ENCODE peak calls at places on chromosomes 2 and 18, in seven cellular contexts. Z is IMR-90, V is H9, N is H1, X is mesendoderm, J is mesenchymal stem cell, D is trophoblast cell. K is an unnamed sample.
A peak's percentile ranks its signal among the peaks of the same experiment; 100 is the strongest.

GRCh38 chr18:39485696-39486095 is 1920.1 kb upstream of the CELF4 start:
- DNase-seq in Z (peak; percentile 9), V (no peak), N (no peak), X (no peak), J (peak; percentile 27), D (no peak), K (no peak)

GRCh38 chr2:150165988-150166965 is 321.2 kb downstream of the RND3 start:
- DNase-seq in Z (no peak), V (no peak), N (no peak), X (no peak), J (no peak), D (no peak), K (no peak)

GRCh38 chr2:27664622-27665363 is 1.1 kb downstream of the SLC4A1AP start:
- DNase-seq in Z (no peak), V (no peak), N (no peak), X (no peak), J (no peak), D (no peak), K (no peak)

GRCh38 chr18:76803814-76804213 is 18.5 kb upstream of the ZNF236 start:
- DNase-seq in Z (peak; percentile 52), V (peak; percentile 79), N (no peak), X (peak; percentile 81), J (peak; percentile 71), D (peak; percentile 37), K (peak; percentile 54)

GRCh38 chr2:39603436-39603835 is 62.3 kb upstream of the TMEM178A start:
- DNase-seq in Z (peak; percentile 33), V (no peak), N (no peak), X (no peak), J (no peak), D (no peak), K (no peak)

GRCh38 chr2:19580264-19580663 is 221.8 kb upstream of the OSR1 start:
- DNase-seq in Z (no peak), V (no peak), N (no peak), X (peak; percentile 29), J (peak; percentile 78), D (no peak), K (no peak)

GRCh38 chr2:169961911-169962310 is 134.7 kb downstream of the UBR3 start:
- DNase-seq in Z (peak; percentile 88), V (no peak), N (no peak), X (no peak), J (peak; percentile 80), D (peak; percentile 7), K (no peak)

GRCh38 chr2:42852798-42853197 is 60.4 kb upstream of the HAAO start:
- DNase-seq in Z (no peak), V (no peak), N (no peak), X (no peak), J (no peak), D (no peak), K (no peak)

GRCh38 chr2:159202568-159203071 is 83.9 kb downstream of the WDSUB1 start:
- DNase-seq in Z (peak; percentile 100), V (no peak), N (no peak), X (peak; percentile 94), J (peak; percentile 100), D (peak; percentile 59), K (no peak)

GRCh38 chr2:229408356-229408755 is 137.3 kb upstream of the PID1 start:
- DNase-seq in Z (peak; percentile 91), V (no peak), N (no peak), X (peak; percentile 92), J (peak; percentile 92), D (peak; percentile 95), K (no peak)

GRCh38 chr2:28952806-28953190 is 28.3 kb upstream of the TOGARAM2 start:
- DNase-seq in Z (no peak), V (no peak), N (no peak), X (peak; percentile 21), J (no peak), D (no peak), K (no peak)

GRCh38 chr2:40218679-40219078 is 233.2 kb downstream of the SLC8A1 start:
- DNase-seq in Z (no peak), V (no peak), N (no peak), X (no peak), J (no peak), D (no peak), K (no peak)

GRCh38 chr2:200306969-200307811 is 697 bp downstream of the SPATS2L start:
- DNase-seq in Z (no peak), V (peak; percentile 39), N (no peak), X (no peak), J (peak; percentile 43), D (peak; percentile 27), K (peak; percentile 50)

GRCh38 chr2:218896501-218897393 is 16.1 kb downstream of the WNT10A start:
- DNase-seq in Z (peak; percentile 31), V (peak; percentile 66), N (no peak), X (peak; percentile 64), J (peak; percentile 58), D (peak; percentile 32), K (no peak)

GRCh38 chr2:99659874-99660273 is 170.1 kb upstream of the REV1 start:
- DNase-seq in Z (peak; percentile 48), V (no peak), N (no peak), X (no peak), J (peak; percentile 29), D (no peak), K (no peak)

GRCh38 chr18:70047931-70048603 is 100.4 kb upstream of the CD226 start:
- DNase-seq in Z (peak; percentile 36), V (no peak), N (no peak), X (no peak), J (peak; percentile 5), D (no peak), K (no peak)

GRCh38 chr2:172334988-172335387 is 92.4 kb upstream of the ITGA6 start:
- DNase-seq in Z (no peak), V (peak; percentile 49), N (no peak), X (peak; percentile 50), J (no peak), D (peak; percentile 24), K (no peak)

GRCh38 chr2:11750917-11751316 is 4.5 kb downstream of the LPIN1 start:
- DNase-seq in Z (no peak), V (no peak), N (no peak), X (no peak), J (no peak), D (peak; percentile 64), K (no peak)

GRCh38 chr2:15506231-15506819 is 54.8 kb downstream of the NBAS start:
- DNase-seq in Z (peak; percentile 50), V (no peak), N (no peak), X (no peak), J (no peak), D (no peak), K (no peak)

GRCh38 chr2:165450141-165450540 is 19.4 kb upstream of the CSRNP3 start:
- DNase-seq in Z (no peak), V (no peak), N (no peak), X (no peak), J (no peak), D (no peak), K (no peak)

GRCh38 chr2:150410809-150411208 is 76.7 kb downstream of the RND3 start:
- DNase-seq in Z (peak; percentile 49), V (peak; percentile 48), N (peak; percentile 54), X (peak; percentile 97), J (peak; percentile 18), D (no peak), K (peak; percentile 67)

GRCh38 chr2:161415041-161415440 is 1.1 kb upstream of the TBR1 start:
- DNase-seq in Z (no peak), V (peak; percentile 41), N (no peak), X (peak; percentile 55), J (no peak), D (no peak), K (peak; percentile 41)

GRCh38 chr2:9980520-9980919 is 29.0 kb downstream of the GRHL1 start:
- DNase-seq in Z (no peak), V (no peak), N (no peak), X (no peak), J (no peak), D (no peak), K (no peak)

GRCh38 chr18:37470986-37471385 is 94.6 kb downstream of the CELF4 start:
- DNase-seq in Z (no peak), V (no peak), N (no peak), X (no peak), J (no peak), D (no peak), K (no peak)

GRCh38 chr2:64063924-64064331 is 44.7 kb upstream of the VPS54 start:
- DNase-seq in Z (peak; percentile 82), V (peak; percentile 58), N (no peak), X (peak; percentile 87), J (peak; percentile 70), D (no peak), K (no peak)

GRCh38 chr2:9678554-9678953 is 47.8 kb upstream of the YWHAQ start:
- DNase-seq in Z (no peak), V (no peak), N (no peak), X (no peak), J (no peak), D (no peak), K (no peak)

GRCh38 chr2:86238354-86238753 is 39.1 kb downstream of the MRPL35 start:
- DNase-seq in Z (no peak), V (no peak), N (no peak), X (no peak), J (no peak), D (no peak), K (no peak)

GRCh38 chr2:86239745-86240144 is 40.5 kb downstream of the MRPL35 start:
- DNase-seq in Z (no peak), V (no peak), N (no peak), X (no peak), J (no peak), D (no peak), K (no peak)

GRCh38 chr2:86241611-86242010 is 42.4 kb downstream of the MRPL35 start:
- DNase-seq in Z (no peak), V (peak; percentile 9), N (no peak), X (no peak), J (no peak), D (no peak), K (no peak)

GRCh38 chr2:86239326-86239725 is 40.1 kb downstream of the MRPL35 start:
- DNase-seq in Z (no peak), V (no peak), N (no peak), X (no peak), J (no peak), D (no peak), K (no peak)

GRCh38 chr2:86240251-86240650 is 41.0 kb downstream of the MRPL35 start:
- DNase-seq in Z (no peak), V (no peak), N (no peak), X (no peak), J (no peak), D (no peak), K (no peak)
- H2BK120ac ChIP-seq in Z (no peak overlapping the region), V (no peak overlapping the region), N (no peak overlapping the region), X (no peak overlapping the region), J (no peak overlapping the region), D (no peak overlapping the region), K (peak overlapping the region; percentile 90)

GRCh38 chr2:36904636-36905035 is 61.7 kb downstream of the STRN start:
- DNase-seq in Z (no peak), V (no peak), N (no peak), X (no peak), J (no peak), D (no peak), K (no peak)
- H2BK120ac ChIP-seq in Z (no peak overlapping the region), V (no peak overlapping the region), N (no peak overlapping the region), X (no peak overlapping the region), J (no peak overlapping the region), D (no peak overlapping the region), K (no peak overlapping the region)

GRCh38 chr2:154370873-154371272 is 327.6 kb upstream of the KCNJ3 start:
- DNase-seq in Z (no peak), V (no peak), N (peak; percentile 1), X (peak; percentile 80), J (no peak), D (no peak), K (no peak)
- H2BK120ac ChIP-seq in Z (no peak overlapping the region), V (no peak overlapping the region), N (no peak overlapping the region), X (no peak overlapping the region), J (no peak overlapping the region), D (no peak overlapping the region), K (no peak overlapping the region)

GRCh38 chr2:61187069-61187468 is 25.1 kb downstream of the C2orf74 start:
- DNase-seq in Z (no peak), V (no peak), N (no peak), X (no peak), J (no peak), D (no peak), K (no peak)
- H2BK120ac ChIP-seq in Z (no peak overlapping the region), V (no peak overlapping the region), N (no peak overlapping the region), X (no peak overlapping the region), J (no peak overlapping the region), D (no peak overlapping the region), K (no peak overlapping the region)

K was measured in neuronal stem cell.